ENCODE peak calls at places on chromosomes 7 and 10, in four cellular contexts. W, T, V and X are unnamed samples. For H3K36me3, the result is how much of the 10 kb centered on the place peaks cover.

GRCh38 chr10:30284860-30285594 is 64.1 kb downstream of the MTPAP start:
- DNase-seq in V (no peak), W (peak), T (no peak), X (no peak)

GRCh38 chr10:59838390-59838789 is 68.0 kb downstream of the CCDC6 start:
- DNase-seq in V (no peak), T (no peak), W (no peak), X (no peak)

GRCh38 chr10:133230023-133230319 is at the start of gene UTF1:
- DNase-seq in V (no peak), W (no peak), T (no peak), X (no peak)

GRCh38 chr7:30412810-30413504 is 65.6 kb downstream of the NOD1 start:
- DNase-seq in W (no peak), T (no peak), V (no peak), X (no peak)

GRCh38 chr7:7521259-7521658 is 14.4 kb downstream of the COL28A1 start:
- DNase-seq in T (no peak), V (no peak), W (no peak), X (no peak)

GRCh38 chr10:69069090-69070042 is 18.5 kb upstream of the SRGN start:
- DNase-seq in T (no peak), W (no peak), V (no peak), X (no peak)

GRCh38 chr7:22859676-22860290 is 37.1 kb upstream of the TOMM7 start:
- DNase-seq in V (no peak), W (no peak), T (no peak), X (no peak)

GRCh38 chr10:5423774-5424173 is 11.4 kb downstream of the NET1 start:
- DNase-seq in V (no peak), T (no peak), W (no peak), X (no peak)

GRCh38 chr7:100137851-100138760 is 10.6 kb upstream of the LAMTOR4 start:
- DNase-seq in T (no peak), W (no peak), V (no peak), X (no peak)

GRCh38 chr10:9069136-9069535 is 1014.6 kb downstream of the GATA3 start:
- DNase-seq in T (no peak), W (no peak), V (no peak), X (no peak)

GRCh38 chr10:1127629-1128028 is 71.4 kb downstream of the WDR37 start:
- DNase-seq in V (no peak), W (no peak), T (no peak), X (peak)

GRCh38 chr10:1126461-1126860 is 70.3 kb downstream of the WDR37 start:
- DNase-seq in T (no peak), W (no peak), V (no peak), X (peak)

GRCh38 chr10:1130995-1131790 is 75.0 kb downstream of the WDR37 start:
- DNase-seq in V (no peak), W (no peak), T (no peak), X (peak)

GRCh38 chr10:1130226-1130625 is 74.0 kb downstream of the WDR37 start:
- DNase-seq in V (no peak), W (no peak), T (no peak), X (peak)

DNA sequence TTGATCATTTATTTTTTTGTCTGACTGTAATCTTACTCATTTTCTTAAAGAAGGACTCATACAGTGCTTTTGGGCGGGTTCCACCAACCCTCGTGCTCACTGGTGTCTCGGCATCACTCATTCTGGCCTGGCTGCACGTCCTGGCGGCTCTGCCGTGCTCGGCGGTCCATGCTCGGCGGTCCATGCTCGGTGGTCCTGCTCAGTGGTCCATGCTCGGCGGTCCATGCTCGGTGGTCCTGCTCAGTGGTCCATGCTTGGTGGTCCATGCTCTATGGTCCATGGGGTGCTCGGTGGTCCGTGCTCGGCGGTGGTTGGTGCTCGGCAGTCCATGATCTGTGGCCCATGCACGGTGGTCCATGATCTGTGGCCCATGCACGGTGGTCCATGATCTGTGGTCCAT is 72.5 kb downstream of the WDR37 start:
- DNase-seq in V (no peak), T (no peak), W (no peak), X (peak)
- H3K36me3 ChIP-seq in V (half or more), T (under half), W (under half), X (under half)

DNA sequence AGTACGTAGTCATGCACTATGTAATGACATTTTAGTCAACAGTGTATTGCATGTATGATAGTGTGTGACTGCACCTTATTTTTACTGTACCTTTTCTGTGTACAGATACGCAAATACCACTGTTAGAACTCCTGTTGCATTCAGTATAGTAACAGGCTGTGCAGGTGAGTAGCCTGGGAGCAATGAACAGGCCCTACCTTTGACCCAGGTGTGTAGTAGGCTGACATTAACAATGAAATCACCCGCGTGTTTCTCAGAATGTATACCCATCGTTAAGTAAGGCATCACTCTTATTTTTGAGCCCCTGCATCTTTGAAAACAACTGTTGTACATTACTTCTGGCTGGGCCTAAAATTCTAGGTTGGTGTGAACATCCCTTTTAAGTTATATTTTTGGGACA is 41.6 kb downstream of the DAGLB start:
- DNase-seq in T (peak), V (no peak), W (no peak), X (no peak)
- H3K36me3 ChIP-seq in T (under half), V (half or more), W (under half), X (under half)

GRCh38 chr7:155711081-155711480 is 66.6 kb downstream of the RBM33 start:
- DNase-seq in T (peak), W (no peak), V (no peak), X (no peak)

GRCh38 chr7:155706376-155706775 is 61.9 kb downstream of the RBM33 start:
- DNase-seq in W (no peak), T (no peak), V (no peak), X (no peak)

GRCh38 chr7:155710035-155710434 is 65.6 kb downstream of the RBM33 start:
- DNase-seq in T (no peak), W (no peak), V (no peak), X (no peak)

GRCh38 chr7:155710530-155710929 is 66.1 kb downstream of the RBM33 start:
- DNase-seq in V (no peak), W (no peak), T (no peak), X (no peak)

DNA sequence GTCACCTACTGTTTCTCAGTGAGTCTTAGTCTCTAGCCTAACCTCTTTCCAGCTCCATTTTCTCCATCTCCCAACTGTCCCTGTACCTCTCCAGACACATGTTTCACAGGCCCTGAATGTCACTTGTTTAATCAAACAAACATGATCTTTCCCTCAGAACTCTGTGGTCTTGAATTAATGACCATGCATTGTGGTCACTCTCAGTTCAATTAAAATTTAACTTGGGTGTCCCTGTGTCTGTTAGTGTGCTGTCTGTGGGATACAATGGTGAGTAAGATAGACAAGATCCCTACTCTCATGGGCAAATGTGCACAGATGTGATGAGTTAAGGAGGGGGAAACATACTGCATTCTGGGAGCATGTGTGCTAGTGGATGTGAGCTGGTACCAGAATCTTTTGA is 65.0 kb downstream of the RBM33 start:
- DNase-seq in V (no peak), W (no peak), T (no peak), X (no peak)
- H3K36me3 ChIP-seq in V (half or more), W (under half), T (under half), X (under half)

DNA sequence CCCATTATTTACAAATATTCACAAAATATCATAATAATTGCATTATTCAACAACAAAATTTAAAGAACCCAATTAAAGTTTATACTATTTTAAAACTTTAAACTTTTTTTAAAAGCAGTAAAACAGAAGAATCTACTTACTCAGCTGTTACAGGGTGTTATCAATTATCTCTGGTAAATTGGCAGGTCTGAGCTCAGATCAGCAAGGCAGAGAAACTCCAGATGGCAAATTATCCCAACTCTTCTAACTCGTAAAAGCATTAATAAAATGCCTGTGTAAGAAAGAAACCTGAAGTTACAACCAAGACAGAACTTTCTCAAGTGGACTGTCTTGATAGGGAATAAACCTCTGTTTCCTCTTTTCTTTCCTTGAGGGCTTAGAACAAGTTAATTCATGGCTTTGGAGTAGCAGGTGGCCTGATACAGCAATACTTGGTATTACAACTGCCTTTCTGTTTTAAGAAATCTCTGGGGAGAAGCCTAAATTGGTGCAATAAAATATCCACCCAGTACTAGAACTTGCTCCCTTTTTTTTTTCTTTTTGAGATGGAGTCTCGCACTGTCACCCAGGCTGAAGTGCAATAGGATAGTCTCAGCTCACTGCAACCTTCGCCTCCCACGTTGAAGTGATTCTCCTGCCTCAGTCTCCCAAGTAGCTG is 275.3 kb upstream of the MKLN1 start:
- DNase-seq in V (no peak), T (no peak), W (no peak), X (no peak)
- H3K36me3 ChIP-seq in V (under half), T (under half), W (under half), X (under half)

DNA sequence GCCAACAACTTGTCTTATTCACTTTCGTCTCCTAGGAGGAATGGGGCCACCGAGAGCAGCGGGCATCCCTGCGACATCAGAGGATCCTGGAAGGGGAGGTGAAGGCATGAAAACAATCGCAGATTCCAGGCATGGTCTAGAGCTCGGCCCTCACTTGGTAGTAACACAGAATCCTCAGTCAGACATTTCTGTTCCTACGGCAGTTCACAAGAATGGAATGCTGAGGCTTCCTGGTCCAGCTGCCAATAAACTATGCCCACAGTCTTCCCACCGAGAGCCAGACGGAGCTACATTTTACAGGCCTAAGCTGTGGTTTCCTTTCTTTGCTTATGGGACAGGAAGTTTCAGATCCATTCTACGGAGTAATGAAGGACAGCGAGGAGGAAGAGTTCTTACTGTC is 75.8 kb downstream of the OR13A1 start:
- DNase-seq in T (no peak), V (no peak), W (no peak), X (no peak)
- H3K36me3 ChIP-seq in T (under half), V (under half), W (under half), X (under half)

GRCh38 chr10:97270523-97271154 is 21.8 kb downstream of the ARHGAP19 start:
- DNase-seq in T (no peak), V (no peak), W (no peak), X (no peak)
- H3K36me3 ChIP-seq in T (under half), V (under half), W (under half), X (under half)

GRCh38 chr7:2760098-2760889 is 72.3 kb downstream of the AMZ1 start:
- DNase-seq in V (no peak), W (no peak), T (peak), X (peak)
- H3K36me3 ChIP-seq in V (under half), W (under half), T (under half), X (under half)

DNA sequence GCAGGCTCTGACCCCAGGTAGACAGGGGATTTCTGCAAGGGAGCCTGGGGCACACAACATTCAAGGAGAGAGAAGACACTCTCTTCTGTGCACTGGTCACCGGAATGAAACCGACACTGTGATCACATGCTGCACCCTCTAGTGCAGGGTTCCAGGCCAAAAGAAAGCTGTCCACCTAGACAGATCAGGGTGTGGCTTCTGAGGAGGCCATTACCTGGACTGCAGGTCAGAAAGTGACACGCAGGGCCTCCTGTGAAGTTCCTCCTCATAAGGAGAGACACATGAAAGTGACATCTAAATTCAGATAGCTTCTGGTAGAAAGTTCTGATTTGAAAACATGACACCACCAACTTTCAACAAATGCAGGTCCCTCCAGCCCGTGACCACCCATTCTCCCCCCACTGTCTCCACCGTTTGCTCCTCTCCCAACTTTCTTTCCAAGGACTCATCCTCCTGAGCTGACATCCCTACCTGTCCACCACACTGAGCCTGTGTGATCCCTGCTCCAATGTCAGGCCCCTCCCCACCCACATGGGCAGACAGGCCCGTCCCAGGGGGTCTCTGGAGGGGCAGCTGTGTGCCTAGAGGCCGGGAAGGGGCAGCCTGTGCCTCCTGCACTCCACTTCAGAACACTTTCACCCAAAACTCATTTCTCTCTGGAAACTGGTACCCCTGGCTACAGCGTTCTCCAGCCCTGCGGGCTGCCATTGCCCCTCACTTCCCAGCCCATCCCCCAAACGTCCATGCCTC is 198.0 kb downstream of the TNS3 start:
- DNase-seq in V (no peak), W (no peak), T (no peak), X (no peak)
- H3K36me3 ChIP-seq in V (under half), W (under half), T (under half), X (under half)

GRCh38 chr7:6117533-6117932 is 86.4 kb downstream of the ANKRD61 start:
- DNase-seq in V (no peak), W (no peak), T (no peak), X (no peak)

GRCh38 chr7:6111041-6111440 is 79.9 kb downstream of the ANKRD61 start:
- DNase-seq in V (no peak), T (no peak), W (no peak), X (no peak)

GRCh38 chr7:6121141-6121540 is 90.0 kb downstream of the ANKRD61 start:
- DNase-seq in W (no peak), T (no peak), V (no peak), X (no peak)

DNA sequence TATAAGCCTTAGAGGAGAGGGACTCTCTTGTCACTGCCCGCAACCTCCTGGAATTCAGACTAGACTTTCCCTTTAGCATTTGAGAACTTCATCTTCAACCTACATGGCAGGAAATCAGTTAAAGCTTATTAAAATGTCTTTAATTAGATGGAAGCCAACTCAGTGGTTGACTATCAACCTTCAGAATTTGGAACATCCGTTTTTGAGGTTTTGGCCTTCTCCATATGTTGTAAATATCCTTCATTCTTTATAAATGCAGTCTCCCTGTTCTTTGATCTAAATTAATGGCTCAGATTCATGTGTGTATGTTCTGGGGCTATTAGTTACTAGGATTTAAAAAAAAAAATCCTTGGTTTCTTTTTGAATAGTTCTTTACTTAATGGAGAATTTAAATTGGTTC is 85.0 kb downstream of the ANKRD61 start:
- DNase-seq in V (no peak), T (no peak), W (no peak), X (no peak)
- H3K36me3 ChIP-seq in V (under half), T (under half), W (under half), X (under half)